ENCODE peak calls at places on chromosomes 1 and 21, in seven cellular contexts. L, M, R, F, Y, H and T are unnamed samples.

GRCh38 chr1:85576642-85577420 is 3.7 kb upstream of the CCN1 start:
- DNase-seq in H (peak), R (no peak), F (peak), L (peak), M (peak), Y (peak), T (peak)

GRCh38 chr1:2283991-2284895 is 56.1 kb downstream of the SKI start:
- DNase-seq in H (no peak), L (no peak), F (no peak), M (no peak), R (no peak), Y (no peak), T (no peak)

GRCh38 chr1:228804640-228805413 is 69.5 kb downstream of the RHOU start:
- DNase-seq in M (no peak), F (peak), H (peak), R (no peak), L (peak), Y (peak), T (no peak)

GRCh38 chr1:167669209-167670139 is 39.4 kb downstream of the RCSD1 start:
- DNase-seq in L (peak), R (no peak), Y (no peak), H (no peak), M (no peak), F (no peak), T (no peak)

GRCh38 chr1:205481629-205482071 is 22.8 kb upstream of the CDK18 start:
- DNase-seq in R (no peak), Y (no peak), M (peak), H (no peak), L (no peak), F (peak), T (no peak)

GRCh38 chr1:24385160-24385939 is 28.2 kb downstream of the STPG1 start:
- DNase-seq in M (peak), Y (peak), R (no peak), F (peak), L (peak), H (peak), T (no peak)

GRCh38 chr1:15573477-15573876 is 11.4 kb downstream of the AGMAT start:
- DNase-seq in M (peak), F (no peak), R (no peak), L (no peak), H (no peak), Y (no peak), T (no peak)

GRCh38 chr1:18819986-18820790 is 39.3 kb downstream of the TAS1R2 start:
- DNase-seq in H (no peak), R (no peak), Y (no peak), M (no peak), F (no peak), L (no peak), T (no peak)

GRCh38 chr1:12040457-12041051 is 21.3 kb downstream of the MIIP start:
- DNase-seq in H (no peak), L (no peak), R (no peak), F (no peak), Y (no peak), M (peak), T (no peak)

GRCh38 chr1:25066253-25066652 is 136.2 kb upstream of the RUNX3 start:
- DNase-seq in H (no peak), F (no peak), R (no peak), M (peak), L (no peak), Y (no peak), T (no peak)

GRCh38 chr1:11407301-11407994 is 71.5 kb upstream of the DISP3 start:
- DNase-seq in R (no peak), H (no peak), F (no peak), L (no peak), M (no peak), Y (peak), T (no peak)

GRCh38 chr1:236051107-236051885 is 13.6 kb downstream of the NID1 start:
- DNase-seq in Y (no peak), M (peak), L (peak), F (peak), H (no peak), R (no peak), T (no peak)

GRCh38 chr1:204591473-204592090 is 75.4 kb downstream of the MDM4 start:
- DNase-seq in F (no peak), H (no peak), L (no peak), Y (no peak), R (no peak), M (peak), T (no peak)

GRCh38 chr1:99643021-99643779 is 2.7 kb upstream of the PALMD start:
- DNase-seq in M (no peak), F (no peak), H (no peak), R (no peak), Y (no peak), L (no peak), T (no peak)

GRCh38 chr1:111406325-111406768 is 21.2 kb downstream of the OVGP1 start:
- DNase-seq in L (peak), M (peak), Y (peak), F (peak), H (peak), R (peak), T (peak)

GRCh38 chr1:25634896-25635295 is 18.3 kb downstream of the MAN1C1 start:
- DNase-seq in R (no peak), L (no peak), H (no peak), F (no peak), M (no peak), Y (no peak), T (no peak)

GRCh38 chr1:8047686-8048522 is 21.8 kb upstream of the ERRFI1 start:
- DNase-seq in R (no peak), Y (no peak), M (peak), L (no peak), H (no peak), F (no peak), T (no peak)

GRCh38 chr1:39852876-39853275 is 30.4 kb downstream of the TRIT1 start:
- DNase-seq in L (no peak), Y (no peak), H (no peak), F (no peak), M (no peak), R (no peak), T (no peak)

GRCh38 chr1:91589438-91589837 is 88.8 kb downstream of the CDC7 start:
- DNase-seq in Y (no peak), F (no peak), L (no peak), M (no peak), R (no peak), H (no peak), T (no peak)

GRCh38 chr1:39220900-39221870 is 16.7 kb downstream of the MACF1 start:
- DNase-seq in H (no peak), Y (no peak), L (peak), M (no peak), R (no peak), F (no peak), T (no peak)

GRCh38 chr1:195584870-195585624 is 1023.2 kb downstream of the KCNT2 start:
- DNase-seq in L (peak), M (no peak), Y (no peak), R (no peak), F (no peak), H (no peak), T (no peak)

GRCh38 chr1:43234267-43234666 is 35.5 kb upstream of the TMEM125 start:
- DNase-seq in H (no peak), R (no peak), Y (no peak), F (no peak), L (no peak), M (no peak), T (no peak)

GRCh38 chr21:37207441-37208009 is 59.6 kb downstream of the VPS26C start:
- DNase-seq in H (no peak), Y (peak), L (no peak), M (peak), R (peak), F (no peak), T (peak)

GRCh38 chr21:42404534-42404933 is 832 bp downstream of the UBASH3A start:
- DNase-seq in M (no peak), Y (peak), H (peak), L (no peak), F (no peak), R (no peak), T (no peak)